ENCODE peak calls at places on chromosome 1, in six cellular contexts. One of them, this sample, is unnamed.

GRCh38 chr1:63595435-63595834 is 2.2 kb downstream of the PGM1 start:
- DNase-seq in A549: no peak
- DNase-seq in CD8-positive, alpha-beta T cell: no peak
- DNase-seq in CD8-positive, alpha-beta memory T cell: no peak
- DNase-seq in tibial artery: no peak
- DNase-seq in fibroblast of lung: no peak
- DNase-seq in this sample: no peak

GRCh38 chr1:108028841-108029401 is 63.9 kb upstream of the VAV3 start:
- DNase-seq in tibial artery: no peak
- DNase-seq in CD8-positive, alpha-beta memory T cell: no peak
- DNase-seq in CD8-positive, alpha-beta T cell: no peak
- DNase-seq in A549: no peak
- DNase-seq in fibroblast of lung: no peak
- DNase-seq in this sample: no peak

GRCh38 chr1:57281324-57281723 is 142.5 kb downstream of the DAB1 start:
- DNase-seq in A549: no peak
- DNase-seq in CD8-positive, alpha-beta T cell: no peak
- DNase-seq in fibroblast of lung: no peak
- DNase-seq in CD8-positive, alpha-beta memory T cell: no peak
- DNase-seq in tibial artery: no peak
- DNase-seq in this sample: no peak

GRCh38 chr1:8911416-8912309 is 33.2 kb upstream of the ENO1 start:
- DNase-seq in CD8-positive, alpha-beta T cell: no peak
- DNase-seq in tibial artery: no peak
- DNase-seq in A549: peak; percentile 44
- DNase-seq in fibroblast of lung: no peak
- DNase-seq in CD8-positive, alpha-beta memory T cell: no peak
- DNase-seq in this sample: no peak

GRCh38 chr1:209697082-209697481 is 7.6 kb upstream of the HSD11B1 start:
- DNase-seq in A549: no peak
- DNase-seq in CD8-positive, alpha-beta T cell: no peak
- DNase-seq in CD8-positive, alpha-beta memory T cell: no peak
- DNase-seq in tibial artery: no peak
- DNase-seq in fibroblast of lung: no peak
- DNase-seq in this sample: no peak

GRCh38 chr1:225881081-225882007 is 836 bp downstream of the TMEM63A start:
- DNase-seq in CD8-positive, alpha-beta memory T cell: peak; percentile 43
- DNase-seq in CD8-positive, alpha-beta T cell: peak; percentile 78
- DNase-seq in tibial artery: peak; percentile 88
- DNase-seq in fibroblast of lung: peak; percentile 44
- DNase-seq in A549: no peak
- DNase-seq in this sample: peak; percentile 47

GRCh38 chr1:229192031-229192430 is 78.9 kb upstream of the RAB4A start:
- DNase-seq in fibroblast of lung: peak; percentile 36
- DNase-seq in tibial artery: no peak
- DNase-seq in CD8-positive, alpha-beta T cell: no peak
- DNase-seq in A549: no peak
- DNase-seq in CD8-positive, alpha-beta memory T cell: no peak
- DNase-seq in this sample: no peak

GRCh38 chr1:91684599-91685196 is 184.0 kb downstream of the CDC7 start:
- DNase-seq in fibroblast of lung: peak; percentile 68
- DNase-seq in CD8-positive, alpha-beta T cell: peak; percentile 56
- DNase-seq in A549: no peak
- DNase-seq in CD8-positive, alpha-beta memory T cell: peak; percentile 1
- DNase-seq in tibial artery: no peak
- DNase-seq in this sample: peak; percentile 23

GRCh38 chr1:206445861-206446495 is 24.3 kb upstream of the IKBKE start:
- DNase-seq in CD8-positive, alpha-beta memory T cell: no peak
- DNase-seq in A549: no peak
- DNase-seq in tibial artery: peak; percentile 39
- DNase-seq in CD8-positive, alpha-beta T cell: no peak
- DNase-seq in fibroblast of lung: no peak
- DNase-seq in this sample: no peak

GRCh38 chr1:206469411-206469932 is 804 bp upstream of the IKBKE start:
- DNase-seq in CD8-positive, alpha-beta T cell: no peak
- DNase-seq in fibroblast of lung: no peak
- DNase-seq in A549: no peak
- DNase-seq in CD8-positive, alpha-beta memory T cell: peak; percentile 11
- DNase-seq in tibial artery: no peak
- DNase-seq in this sample: peak; percentile 46

GRCh38 chr1:24266398-24266941 is 52.7 kb upstream of the GRHL3 start:
- DNase-seq in tibial artery: no peak
- DNase-seq in fibroblast of lung: peak; percentile 82
- DNase-seq in CD8-positive, alpha-beta memory T cell: no peak
- DNase-seq in A549: peak; percentile 88
- DNase-seq in CD8-positive, alpha-beta T cell: no peak
- DNase-seq in this sample: no peak

GRCh38 chr1:182059936-182060335 is 1.6 kb downstream of the ZNF648 start:
- DNase-seq in fibroblast of lung: no peak
- DNase-seq in tibial artery: no peak
- DNase-seq in CD8-positive, alpha-beta T cell: no peak
- DNase-seq in A549: no peak
- DNase-seq in CD8-positive, alpha-beta memory T cell: no peak
- DNase-seq in this sample: no peak

GRCh38 chr1:234531181-234532132 is 52.5 kb upstream of the TARBP1 start:
- DNase-seq in fibroblast of lung: peak; percentile 90
- DNase-seq in A549: no peak
- DNase-seq in CD8-positive, alpha-beta T cell: no peak
- DNase-seq in CD8-positive, alpha-beta memory T cell: no peak
- DNase-seq in tibial artery: peak; percentile 92
- DNase-seq in this sample: no peak

GRCh38 chr1:204147392-204148097 is 4.3 kb downstream of the ETNK2 start:
- DNase-seq in A549: no peak
- DNase-seq in CD8-positive, alpha-beta memory T cell: no peak
- DNase-seq in tibial artery: no peak
- DNase-seq in CD8-positive, alpha-beta T cell: no peak
- DNase-seq in fibroblast of lung: no peak
- DNase-seq in this sample: no peak

GRCh38 chr1:82388679-82389078 is 587.9 kb downstream of the ADGRL2 start:
- DNase-seq in CD8-positive, alpha-beta memory T cell: no peak
- DNase-seq in A549: no peak
- DNase-seq in fibroblast of lung: peak; percentile 38
- DNase-seq in tibial artery: no peak
- DNase-seq in CD8-positive, alpha-beta T cell: no peak
- DNase-seq in this sample: no peak

GRCh38 chr1:226548281-226549093 is at the start of gene STUM:
- DNase-seq in A549: no peak
- DNase-seq in tibial artery: peak; percentile 64
- DNase-seq in fibroblast of lung: peak; percentile 10
- DNase-seq in CD8-positive, alpha-beta T cell: peak; percentile 55
- DNase-seq in CD8-positive, alpha-beta memory T cell: no peak
- DNase-seq in this sample: peak; percentile 31

GRCh38 chr1:57551476-57551875 is 127.6 kb upstream of the DAB1 start:
- DNase-seq in CD8-positive, alpha-beta T cell: no peak
- DNase-seq in tibial artery: no peak
- DNase-seq in fibroblast of lung: no peak
- DNase-seq in CD8-positive, alpha-beta memory T cell: no peak
- DNase-seq in A549: no peak
- DNase-seq in this sample: no peak

GRCh38 chr1:100786870-100787269 is 67.3 kb downstream of the VCAM1 start:
- DNase-seq in fibroblast of lung: no peak
- DNase-seq in CD8-positive, alpha-beta T cell: no peak
- DNase-seq in tibial artery: no peak
- DNase-seq in A549: no peak
- DNase-seq in CD8-positive, alpha-beta memory T cell: no peak
- DNase-seq in this sample: no peak

GRCh38 chr1:177948336-177948972 is 21.4 kb downstream of the SEC16B start:
- DNase-seq in A549: peak; percentile 64
- DNase-seq in CD8-positive, alpha-beta T cell: no peak
- DNase-seq in CD8-positive, alpha-beta memory T cell: no peak
- DNase-seq in fibroblast of lung: peak; percentile 78
- DNase-seq in tibial artery: peak; percentile 75
- DNase-seq in this sample: no peak

GRCh38 chr1:67214420-67215174 is 48.3 kb downstream of the IL23R start:
- DNase-seq in fibroblast of lung: peak; percentile 31
- DNase-seq in CD8-positive, alpha-beta T cell: no peak
- DNase-seq in tibial artery: no peak
- DNase-seq in A549: peak; percentile 24
- DNase-seq in CD8-positive, alpha-beta memory T cell: peak; percentile 23
- DNase-seq in this sample: peak; percentile 55

GRCh38 chr1:9539829-9540550 is 725 bp downstream of the SLC25A33 start:
- DNase-seq in CD8-positive, alpha-beta memory T cell: peak; percentile 63
- DNase-seq in A549: peak; percentile 53
- DNase-seq in CD8-positive, alpha-beta T cell: peak; percentile 72
- DNase-seq in tibial artery: peak; percentile 73
- DNase-seq in fibroblast of lung: peak; percentile 46
- DNase-seq in this sample: peak; percentile 15

GRCh38 chr1:67459068-67459467 is 28.9 kb upstream of the SERBP1 start:
- DNase-seq in tibial artery: no peak
- DNase-seq in fibroblast of lung: no peak
- DNase-seq in CD8-positive, alpha-beta T cell: no peak
- DNase-seq in CD8-positive, alpha-beta memory T cell: no peak
- DNase-seq in A549: no peak
- DNase-seq in this sample: no peak

GRCh38 chr1:207922554-207922953 is 11.6 kb upstream of the CD34 start:
- DNase-seq in tibial artery: no peak
- DNase-seq in fibroblast of lung: no peak
- DNase-seq in CD8-positive, alpha-beta T cell: no peak
- DNase-seq in CD8-positive, alpha-beta memory T cell: no peak
- DNase-seq in A549: no peak
- DNase-seq in this sample: no peak

GRCh38 chr1:8016244-8017241 is 9.6 kb downstream of the ERRFI1 start:
- DNase-seq in CD8-positive, alpha-beta memory T cell: no peak
- DNase-seq in tibial artery: no peak
- DNase-seq in fibroblast of lung: peak; percentile 33
- DNase-seq in CD8-positive, alpha-beta T cell: no peak
- DNase-seq in A549: no peak
- DNase-seq in this sample: no peak

GRCh38 chr1:241702436-241702835 is 50.4 kb downstream of the WDR64 start:
- DNase-seq in CD8-positive, alpha-beta memory T cell: no peak
- DNase-seq in CD8-positive, alpha-beta T cell: no peak
- DNase-seq in A549: peak; percentile 17
- DNase-seq in fibroblast of lung: no peak
- DNase-seq in tibial artery: no peak
- DNase-seq in this sample: no peak

GRCh38 chr1:163315773-163316374 is 5.9 kb upstream of the NUF2 start:
- DNase-seq in CD8-positive, alpha-beta T cell: no peak
- DNase-seq in A549: peak; percentile 48
- DNase-seq in fibroblast of lung: peak; percentile 74
- DNase-seq in CD8-positive, alpha-beta memory T cell: peak; percentile 18
- DNase-seq in tibial artery: no peak
- DNase-seq in this sample: peak; percentile 18

GRCh38 chr1:206136241-206136640 is 19.1 kb upstream of the AVPR1B start:
- DNase-seq in CD8-positive, alpha-beta memory T cell: no peak
- DNase-seq in CD8-positive, alpha-beta T cell: no peak
- DNase-seq in fibroblast of lung: no peak
- DNase-seq in tibial artery: no peak
- DNase-seq in A549: no peak
- DNase-seq in this sample: no peak

GRCh38 chr1:198619375-198620140 is 19.3 kb upstream of the PTPRC start:
- DNase-seq in CD8-positive, alpha-beta T cell: peak; percentile 62
- DNase-seq in A549: no peak
- DNase-seq in fibroblast of lung: no peak
- DNase-seq in CD8-positive, alpha-beta memory T cell: no peak
- DNase-seq in tibial artery: no peak
- DNase-seq in this sample: no peak

GRCh38 chr1:110007458-110007857 is 22.9 kb downstream of the AHCYL1 start:
- DNase-seq in A549: no peak
- DNase-seq in fibroblast of lung: no peak
- DNase-seq in tibial artery: no peak
- DNase-seq in CD8-positive, alpha-beta memory T cell: no peak
- DNase-seq in CD8-positive, alpha-beta T cell: no peak
- DNase-seq in this sample: no peak

GRCh38 chr1:150564051-150564991 is 15.1 kb downstream of the MCL1 start:
- DNase-seq in fibroblast of lung: peak; percentile 59
- DNase-seq in A549: no peak
- DNase-seq in CD8-positive, alpha-beta memory T cell: no peak
- DNase-seq in CD8-positive, alpha-beta T cell: peak; percentile 51
- DNase-seq in tibial artery: peak; percentile 88
- DNase-seq in this sample: peak; percentile 46

GRCh38 chr1:150568567-150568966 is 10.8 kb downstream of the MCL1 start:
- DNase-seq in A549: no peak
- DNase-seq in fibroblast of lung: no peak
- DNase-seq in tibial artery: no peak
- DNase-seq in CD8-positive, alpha-beta T cell: no peak
- DNase-seq in CD8-positive, alpha-beta memory T cell: no peak
- DNase-seq in this sample: no peak

GRCh38 chr1:150566589-150567340 is 12.6 kb downstream of the MCL1 start:
- DNase-seq in fibroblast of lung: no peak
- DNase-seq in CD8-positive, alpha-beta T cell: no peak
- DNase-seq in CD8-positive, alpha-beta memory T cell: no peak
- DNase-seq in tibial artery: no peak
- DNase-seq in A549: no peak
- DNase-seq in this sample: peak; percentile 8

GRCh38 chr1:150567717-150568561 is 11.5 kb downstream of the MCL1 start:
- DNase-seq in fibroblast of lung: peak; percentile 99
- DNase-seq in CD8-positive, alpha-beta memory T cell: no peak
- DNase-seq in A549: peak; percentile 77
- DNase-seq in tibial artery: peak; percentile 96
- DNase-seq in CD8-positive, alpha-beta T cell: peak; percentile 67
- DNase-seq in this sample: no peak

GRCh38 chr1:150567341-150567716 is 12.1 kb downstream of the MCL1 start:
- DNase-seq in tibial artery: no peak
- DNase-seq in fibroblast of lung: peak; percentile 78
- DNase-seq in CD8-positive, alpha-beta memory T cell: peak; percentile 78
- DNase-seq in CD8-positive, alpha-beta T cell: peak; percentile 68
- DNase-seq in A549: no peak
- DNase-seq in this sample: peak; percentile 67
- H3K4me3 ChIP-seq in tibial artery: peak overlapping the region; percentile 44
- H3K4me3 ChIP-seq in fibroblast of lung: peak overlapping the region; percentile 2
- H3K4me3 ChIP-seq in CD8-positive, alpha-beta memory T cell: peak overlapping the region; percentile 59
- H3K4me3 ChIP-seq in CD8-positive, alpha-beta T cell: peak overlapping the region; percentile 59
- H3K4me3 ChIP-seq in A549: no peak overlapping the region
- H3K4me3 ChIP-seq in this sample: peak overlapping the region; percentile 73

GRCh38 chr1:36170643-36171412 is 14.9 kb downstream of the MAP7D1 start:
- DNase-seq in tibial artery: no peak
- DNase-seq in CD8-positive, alpha-beta memory T cell: no peak
- DNase-seq in fibroblast of lung: no peak
- DNase-seq in A549: no peak
- DNase-seq in CD8-positive, alpha-beta T cell: no peak
- DNase-seq in this sample: no peak
- H3K4me1 ChIP-seq in tibial artery: peaks cover 66% of the 10 kb centered on the region
- H3K4me1 ChIP-seq in CD8-positive, alpha-beta memory T cell: peaks cover 20% of the 10 kb centered on the region
- H3K4me1 ChIP-seq in fibroblast of lung: peaks cover 17% of the 10 kb centered on the region
- H3K4me1 ChIP-seq in A549: peaks cover 21% of the 10 kb centered on the region
- H3K4me1 ChIP-seq in CD8-positive, alpha-beta T cell: peaks cover 13% of the 10 kb centered on the region
- H3K4me1 ChIP-seq in this sample: peaks cover 8% of the 10 kb centered on the region

GRCh38 chr1:186188004-186188539 is 187.0 kb downstream of the TPR start:
- DNase-seq in A549: peak; percentile 73
- DNase-seq in fibroblast of lung: peak; percentile 62
- DNase-seq in CD8-positive, alpha-beta T cell: no peak
- DNase-seq in CD8-positive, alpha-beta memory T cell: no peak
- DNase-seq in tibial artery: no peak
- DNase-seq in this sample: no peak
- H3K4me3 ChIP-seq in A549: no peak overlapping the region
- H3K4me3 ChIP-seq in fibroblast of lung: no peak overlapping the region
- H3K4me3 ChIP-seq in CD8-positive, alpha-beta T cell: no peak overlapping the region
- H3K4me3 ChIP-seq in CD8-positive, alpha-beta memory T cell: no peak overlapping the region
- H3K4me3 ChIP-seq in tibial artery: no peak overlapping the region
- H3K4me3 ChIP-seq in this sample: no peak overlapping the region

DNA sequence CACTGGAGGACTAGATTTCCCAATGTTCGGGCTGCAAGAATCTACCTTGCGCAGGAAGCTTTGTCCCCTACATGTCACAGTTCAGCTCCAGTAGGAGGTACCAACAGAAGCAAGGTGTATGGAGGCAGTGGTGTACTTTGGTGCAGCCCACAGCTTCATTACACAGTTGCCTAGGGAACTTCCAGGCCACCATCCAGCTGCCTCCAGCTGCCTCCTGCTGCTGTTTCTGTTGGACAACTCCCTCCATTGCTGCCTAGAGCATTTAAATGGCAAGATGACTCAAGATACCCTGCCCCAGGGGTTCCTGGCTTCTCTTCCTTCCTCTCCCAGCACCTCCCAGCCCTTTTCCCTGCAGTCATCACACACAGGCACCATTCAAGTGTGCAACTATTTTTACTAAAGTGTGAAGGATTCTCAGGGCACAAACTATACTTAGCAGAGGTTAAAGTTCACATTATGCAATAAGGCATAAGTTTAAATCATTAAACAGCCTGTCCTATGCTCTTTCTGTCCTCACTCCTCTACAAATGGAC is 39.0 kb upstream of the ATP1A1 start:
- DNase-seq in fibroblast of lung: peak; percentile 75
- DNase-seq in CD8-positive, alpha-beta memory T cell: no peak
- DNase-seq in tibial artery: no peak
- DNase-seq in A549: no peak
- DNase-seq in CD8-positive, alpha-beta T cell: no peak
- DNase-seq in this sample: no peak
- H3K4me1 ChIP-seq in fibroblast of lung: no peaks in the 10 kb centered on the region
- H3K4me1 ChIP-seq in CD8-positive, alpha-beta memory T cell: peaks cover 11% of the 10 kb centered on the region
- H3K4me1 ChIP-seq in tibial artery: no peaks in the 10 kb centered on the region
- H3K4me1 ChIP-seq in A549: peaks cover 6% of the 10 kb centered on the region
- H3K4me1 ChIP-seq in CD8-positive, alpha-beta T cell: peaks cover 20% of the 10 kb centered on the region
- H3K4me1 ChIP-seq in this sample: no peaks in the 10 kb centered on the region

This sample was measured in naive thymus-derived CD4-positive, alpha-beta T cell.